ENCODE peak calls at places on chromosomes 5 and 9, in five cellular contexts. A is ascending aorta, H is HCT116, J is IMR-90, T is spleen. M is an unnamed sample.

GRCh38 chr5:141590127-141590526 is 28.7 kb downstream of the DIAPH1 start:
- DNase-seq in T (no peak), H (no peak), A (no peak), J (no peak), M (no peak)

GRCh38 chr9:706606-707451 is 134.7 kb upstream of the DMRT1 start:
- DNase-seq in H (no peak), T (peak; percentile 92), J (peak; percentile 75), A (no peak), M (peak; percentile 53)

GRCh38 chr5:144004146-144004545 is 166.3 kb downstream of the YIPF5 start:
- DNase-seq in T (no peak), A (no peak), J (peak; percentile 76), H (no peak), M (no peak)

GRCh38 chr5:170533383-170533782 is 29.6 kb downstream of the KCNIP1 start:
- DNase-seq in T (no peak), H (no peak), J (no peak), A (no peak), M (no peak)

GRCh38 chr5:102826629-102827028 is 71.5 kb downstream of the PAM start:
- DNase-seq in A (no peak), J (no peak), H (peak; percentile 19), T (no peak), M (no peak)

GRCh38 chr9:22342489-22343217 is 104.0 kb upstream of the DMRTA1 start:
- DNase-seq in A (no peak), J (peak; percentile 20), T (no peak), H (no peak), M (no peak)

GRCh38 chr9:75229605-75230332 is 141.5 kb downstream of the OSTF1 start:
- DNase-seq in H (peak; percentile 68), T (no peak), A (peak; percentile 78), J (no peak), M (peak; percentile 43)

GRCh38 chr9:137126786-137127185 is 12.2 kb upstream of the GRIN1 start:
- DNase-seq in T (no peak), J (no peak), A (no peak), H (no peak), M (no peak)

GRCh38 chr5:32098806-32099435 is 75.2 kb downstream of the GOLPH3 start:
- DNase-seq in A (no peak), T (no peak), J (no peak), H (no peak), M (no peak)

GRCh38 chr5:88692979-88693932 is 189.7 kb downstream of the MEF2C start:
- DNase-seq in J (no peak), A (no peak), T (peak; percentile 44), H (no peak), M (no peak)

GRCh38 chr9:9142001-9142400 is 1342.4 kb upstream of the DMAC1 start:
- DNase-seq in A (no peak), J (no peak), T (no peak), H (no peak), M (no peak)

GRCh38 chr5:43309657-43310056 is 3.6 kb downstream of the HMGCS1 start:
- DNase-seq in A (no peak), T (no peak), H (no peak), J (peak; percentile 10), M (no peak)
- H3K4me3 ChIP-seq in A (no peak overlapping the region), T (no peak overlapping the region), H (no peak overlapping the region), J (no peak overlapping the region), M (no peak overlapping the region)

GRCh38 chr5:138082033-138082432 is 1.8 kb upstream of the WNT8A start:
- DNase-seq in H (no peak), T (peak; percentile 24), A (no peak), J (no peak), M (no peak)
- TF ChIP-seq CTCF in H (peak; percentile 13), T (no peak), A (no peak), J (no peak), M (no peak)

GRCh38 chr5:149519624-149520023 is 31.6 kb downstream of the CSNK1A1 start:
- DNase-seq in T (no peak), J (no peak), A (no peak), H (no peak), M (no peak)

GRCh38 chr5:149517461-149518122 is 33.6 kb downstream of the CSNK1A1 start:
- DNase-seq in H (no peak), A (no peak), J (peak; percentile 23), T (no peak), M (no peak)

GRCh38 chr5:149526855-149527590 is 24.2 kb downstream of the CSNK1A1 start:
- DNase-seq in J (no peak), A (no peak), H (no peak), T (no peak), M (no peak)

DNA sequence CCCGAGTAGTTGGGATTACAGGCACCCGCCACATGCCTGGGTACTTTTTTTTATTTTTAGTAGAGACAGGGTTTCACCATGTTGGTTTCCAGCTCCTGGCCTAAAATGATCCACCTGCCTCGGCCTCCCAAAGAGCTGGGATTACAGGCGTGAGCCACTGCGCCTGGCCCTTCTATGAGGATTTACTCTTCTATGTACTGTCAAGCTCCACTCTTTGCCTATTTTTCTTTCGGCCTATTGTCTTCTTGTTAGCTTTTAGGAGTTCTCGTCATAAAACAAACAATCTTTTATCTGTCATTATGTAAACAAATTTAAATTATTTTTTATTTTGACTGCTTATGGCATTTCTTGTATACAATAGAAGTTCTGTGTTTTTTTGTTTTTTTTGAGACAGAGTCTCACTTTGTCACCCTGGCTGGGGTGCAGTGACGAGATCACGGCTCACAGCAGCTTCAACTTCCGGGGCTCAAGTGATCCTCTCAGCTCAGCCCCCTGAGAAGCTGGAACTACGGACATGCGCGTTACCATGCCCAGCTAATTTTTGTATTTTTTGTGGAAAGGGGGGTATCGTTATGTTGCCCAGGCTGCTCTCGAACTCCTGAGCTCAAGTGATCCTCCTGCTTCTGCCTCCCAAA is 29.4 kb downstream of the CSNK1A1 start:
- DNase-seq in J (no peak), T (no peak), A (no peak), H (no peak), M (no peak)
- H3K36me3 ChIP-seq in J (peaks cover 17% of the 10 kb centered on the region), T (peaks cover 72% of the 10 kb centered on the region), A (no peaks in the 10 kb centered on the region), H (peaks cover 31% of the 10 kb centered on the region), M (peaks cover 6% of the 10 kb centered on the region)

GRCh38 chr5:57432876-57433275 is 49.7 kb downstream of the ACTBL2 start:
- DNase-seq in T (no peak), H (peak; percentile 23), A (no peak), J (no peak), M (no peak)

GRCh38 chr5:57436586-57436985 is 46.0 kb downstream of the ACTBL2 start:
- DNase-seq in A (no peak), T (no peak), J (no peak), H (no peak), M (no peak)

GRCh38 chr5:57434683-57435082 is 47.9 kb downstream of the ACTBL2 start:
- DNase-seq in H (no peak), T (no peak), J (no peak), A (no peak), M (no peak)

GRCh38 chr5:57435701-57436134 is 46.9 kb downstream of the ACTBL2 start:
- DNase-seq in T (no peak), J (peak; percentile 99), H (peak; percentile 37), A (no peak), M (no peak)

DNA sequence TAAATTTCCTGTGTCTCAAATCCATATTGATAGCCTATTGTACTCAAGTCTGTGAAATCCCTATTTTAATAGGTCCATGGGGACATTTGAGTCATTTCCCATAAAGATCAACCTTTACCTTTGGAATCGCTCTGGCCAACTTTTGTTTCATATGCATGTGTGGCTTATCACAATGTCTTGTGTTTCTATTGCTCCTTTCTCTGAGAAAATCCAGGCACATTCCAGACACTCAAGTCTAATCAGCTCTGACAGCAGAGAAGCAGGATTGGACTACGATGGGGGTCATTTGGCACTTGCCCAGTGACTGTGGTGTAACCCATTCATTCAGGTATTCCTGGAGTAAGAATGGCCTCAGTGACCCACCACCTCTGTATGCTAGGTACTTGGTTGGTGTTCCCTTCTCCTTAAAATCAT is 48.4 kb downstream of the ACTBL2 start:
- DNase-seq in H (no peak), T (no peak), J (no peak), A (no peak), M (no peak)
- H3K4me3 ChIP-seq in H (no peak overlapping the region), T (no peak overlapping the region), J (no peak overlapping the region), A (no peak overlapping the region), M (no peak overlapping the region)

GRCh38 chr5:56302027-56302426 is 68.9 kb upstream of the ANKRD55 start:
- DNase-seq in A (no peak), J (peak; percentile 58), H (no peak), T (no peak), M (no peak)

GRCh38 chr5:56299212-56299611 is 66.1 kb upstream of the ANKRD55 start:
- DNase-seq in J (no peak), A (no peak), T (no peak), H (no peak), M (no peak)

GRCh38 chr5:56298329-56298962 is 65.3 kb upstream of the ANKRD55 start:
- DNase-seq in J (no peak), H (no peak), T (no peak), A (no peak), M (no peak)

GRCh38 chr5:56303511-56303910 is 70.4 kb upstream of the ANKRD55 start:
- DNase-seq in A (no peak), H (no peak), T (no peak), J (no peak), M (no peak)

GRCh38 chr5:56301041-56301440 is 67.9 kb upstream of the ANKRD55 start:
- DNase-seq in A (no peak), J (no peak), T (no peak), H (no peak), M (no peak)
- TF ChIP-seq CTCF in A (no peak), J (no peak), T (no peak), H (no peak), M (no peak)

GRCh38 chr5:43700591-43700990 is 97.6 kb downstream of the NNT start:
- DNase-seq in J (no peak), A (no peak), H (no peak), T (no peak), M (no peak)

GRCh38 chr5:43702815-43703214 is 99.8 kb downstream of the NNT start:
- DNase-seq in A (no peak), H (no peak), J (peak; percentile 23), T (no peak), M (no peak)

GRCh38 chr5:43702293-43702692 is 99.3 kb downstream of the NNT start:
- DNase-seq in A (no peak), H (no peak), T (no peak), J (no peak), M (no peak)

GRCh38 chr5:43701227-43701626 is 98.2 kb downstream of the NNT start:
- DNase-seq in H (no peak), J (no peak), A (no peak), T (no peak), M (no peak)

DNA sequence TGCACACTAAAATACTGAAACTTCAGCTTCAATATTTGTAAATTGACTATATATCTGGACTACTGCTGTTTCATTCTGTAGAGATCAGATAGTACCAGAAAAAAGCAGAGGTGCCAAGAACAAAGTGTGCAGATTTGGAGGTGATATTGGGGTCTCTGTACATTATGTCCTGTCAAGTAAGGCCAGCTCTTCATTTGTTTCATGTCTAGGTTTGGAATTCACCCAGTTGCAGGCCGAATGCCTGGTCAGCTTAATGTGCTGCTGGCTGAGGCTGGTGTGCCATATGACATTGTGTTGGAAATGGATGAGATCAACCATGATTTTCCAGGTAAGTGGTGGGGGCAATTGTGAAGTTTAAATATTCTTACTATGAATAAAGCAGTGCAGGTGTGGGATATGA is 96.9 kb downstream of the NNT start:
- DNase-seq in J (no peak), A (no peak), T (no peak), H (no peak), M (no peak)
- H3K36me3 ChIP-seq in J (peaks cover 4% of the 10 kb centered on the region), A (peaks cover 11% of the 10 kb centered on the region), T (peaks cover 88% of the 10 kb centered on the region), H (no peaks in the 10 kb centered on the region), M (peaks cover 4% of the 10 kb centered on the region)

GRCh38 chr9:31908158-31908890 is 476.1 kb upstream of the ACO1 start:
- DNase-seq in H (peak; percentile 63), J (no peak), A (no peak), T (no peak), M (no peak)

GRCh38 chr9:31908891-31909480 is 475.5 kb upstream of the ACO1 start:
- DNase-seq in J (no peak), H (no peak), T (no peak), A (no peak), M (no peak)
- H3K4me3 ChIP-seq in J (no peak overlapping the region), H (no peak overlapping the region), T (no peak overlapping the region), A (no peak overlapping the region), M (no peak overlapping the region)

M was measured in thoracic aorta.